ENCODE peak calls at places on chromosome 18, in nine cellular contexts. V is NCI-H82; U is smooth muscle cell of the brain vasculature; N is HT1080; Q is AG09309; G is activated CD4-positive, CD25-positive, alpha-beta regulatory T cell; K is left cardiac atrium; D is heart left ventricle; S is cerebellum. Y is an unnamed sample.

GRCh38 chr18:80109676-80110078 is 615 bp downstream of the ADNP2 start:
- DNase-seq in U (no peak), S (peak), K (peak), G (peak), Q (no peak), V (peak), D (peak), N (peak), Y (peak)

GRCh38 chr18:73646772-73647171 is 500.9 kb downstream of the FBXO15 start:
- DNase-seq in N (peak), U (no peak), V (no peak), K (no peak), Q (peak), S (no peak), G (no peak), D (no peak), Y (no peak)

GRCh38 chr18:5890606-5891360 is 4.5 kb downstream of the TMEM200C start:
- DNase-seq in G (no peak), U (no peak), N (no peak), S (peak), Q (no peak), D (peak), K (peak), V (no peak), Y (peak)

GRCh38 chr18:7755753-7756475 is 188.8 kb downstream of the PTPRM start:
- DNase-seq in U (no peak), G (no peak), N (no peak), S (no peak), D (no peak), Q (no peak), K (no peak), V (no peak), Y (no peak)

GRCh38 chr18:7668392-7668791 is 101.3 kb downstream of the PTPRM start:
- DNase-seq in V (no peak), S (no peak), G (no peak), Q (no peak), U (no peak), K (no peak), N (no peak), D (no peak), Y (no peak)

GRCh38 chr18:29979884-29980283 is 1062.7 kb downstream of the DSC3 start:
- DNase-seq in V (no peak), G (no peak), D (no peak), U (no peak), S (no peak), N (no peak), Q (no peak), K (no peak), Y (no peak)

GRCh38 chr18:32974421-32975165 is 201.8 kb upstream of the KLHL14 start:
- DNase-seq in Q (no peak), S (no peak), V (no peak), U (no peak), K (no peak), D (no peak), G (no peak), N (no peak), Y (no peak)

GRCh38 chr18:39969813-39970494 is 1985.1 kb upstream of the PIK3C3 start:
- DNase-seq in N (peak), S (no peak), U (no peak), K (no peak), Q (no peak), G (no peak), D (no peak), V (no peak), Y (no peak)

GRCh38 chr18:79527656-79528055 is 131.9 kb downstream of the NFATC1 start:
- DNase-seq in V (no peak), D (no peak), K (no peak), G (no peak), U (no peak), S (no peak), Q (no peak), N (no peak), Y (no peak)

GRCh38 chr18:73962251-73962650 is 185.4 kb downstream of the FBXO15 start:
- DNase-seq in U (no peak), N (peak), S (no peak), K (no peak), Q (peak), G (no peak), D (no peak), V (no peak), Y (no peak)

GRCh38 chr18:55078289-55078916 is 119.1 kb upstream of the CCDC68 start:
- DNase-seq in Q (no peak), G (no peak), D (no peak), V (no peak), U (no peak), S (no peak), K (no peak), N (no peak), Y (no peak)

GRCh38 chr18:34028341-34028740 is 196.4 kb downstream of the NOL4 start:
- DNase-seq in S (no peak), Q (no peak), D (no peak), V (no peak), G (no peak), K (no peak), U (no peak), N (peak), Y (no peak)

GRCh38 chr18:69996417-69996816 is 48.7 kb upstream of the CD226 start:
- DNase-seq in U (no peak), S (no peak), G (no peak), N (no peak), D (no peak), K (no peak), V (no peak), Q (no peak), Y (no peak)

GRCh38 chr18:22703883-22704626 is 229.1 kb upstream of the RBBP8 start:
- DNase-seq in D (no peak), V (peak), Q (no peak), S (peak), U (no peak), N (peak), G (no peak), K (no peak), Y (peak)

GRCh38 chr18:50183556-50183955 is 11.4 kb downstream of the MYO5B start:
- DNase-seq in S (no peak), V (no peak), N (peak), G (no peak), U (no peak), Q (no peak), D (no peak), K (no peak), Y (no peak)

GRCh38 chr18:45566025-45566740 is 49.1 kb upstream of the SLC14A2 start:
- DNase-seq in G (no peak), Q (peak), K (peak), U (no peak), S (no peak), V (no peak), D (peak), N (peak), Y (no peak)

GRCh38 chr18:13284330-13285027 is 65.9 kb downstream of the LDLRAD4 start:
- DNase-seq in G (no peak), N (no peak), K (no peak), D (no peak), U (no peak), V (no peak), S (peak), Q (no peak), Y (peak)

GRCh38 chr18:57805117-57805516 is 2.0 kb upstream of the ATP8B1 start:
- DNase-seq in U (no peak), S (no peak), V (no peak), D (no peak), K (no peak), N (no peak), Q (no peak), G (no peak), Y (no peak)

Y was measured in activated CD8-positive, alpha-beta T cell treated with anti-CD3 and anti-CD28 coated beads, Interleukin-2, amount 10 ng/mL, durations not matched to agents 7 days and 5 days.